ENCODE peak calls at places on chromosomes 5 and 9, in ten cellular contexts. U is BE2C, J is GM20000, G is brain microvascular endothelial cell, K is progenitor cell of endocrine pancreas, T is GM23338, W is B cell, N is ovary, A is MCF 10A, H is BJ. Z is an unnamed sample.

GRCh38 chr9:93911871-93912554 is 43.1 kb downstream of the BARX1 start:
- DNase-seq in U (no peak), J (no peak), G (no peak), K (no peak), T (peak), W (no peak), N (no peak), A (no peak), H (no peak), Z (no peak)

GRCh38 chr5:88251048-88251711 is 17.5 kb downstream of the TMEM161B start:
- DNase-seq in U (no peak), J (no peak), G (peak), K (no peak), T (no peak), W (no peak), N (no peak), A (no peak), H (no peak), Z (no peak)

GRCh38 chr5:103428411-103428871 is 134.1 kb downstream of the NUDT12 start:
- DNase-seq in U (peak), J (no peak), G (peak), K (no peak), T (no peak), W (no peak), N (no peak), A (peak), H (peak), Z (no peak)

GRCh38 chr9:89225587-89225986 is 47.0 kb upstream of the SHC3 start:
- DNase-seq in U (no peak), J (no peak), G (no peak), K (no peak), T (no peak), W (no peak), N (no peak), A (no peak), H (no peak), Z (no peak)

GRCh38 chr5:132883261-132883834 is 9.9 kb downstream of the LEAP2 start:
- DNase-seq in U (peak), J (peak), G (peak), K (no peak), T (peak), W (peak), N (no peak), A (peak), H (no peak), Z (peak)

GRCh38 chr5:127762412-127762811 is 59.2 kb downstream of the CCDC192 start:
- DNase-seq in U (no peak), J (no peak), G (no peak), K (no peak), T (no peak), W (no peak), N (no peak), A (no peak), H (no peak), Z (no peak)

GRCh38 chr5:44770936-44771717 is 37.6 kb upstream of the MRPS30 start:
- DNase-seq in U (no peak), J (no peak), G (no peak), K (no peak), T (no peak), W (no peak), N (no peak), A (no peak), H (no peak), Z (no peak)

GRCh38 chr5:59588922-59589321 is 304.6 kb downstream of the PDE4D start:
- DNase-seq in U (no peak), J (no peak), G (peak), K (no peak), T (no peak), W (no peak), N (no peak), A (peak), H (no peak), Z (no peak)

GRCh38 chr9:81549500-81550206 is 139.7 kb downstream of the TLE1 start:
- DNase-seq in U (no peak), J (no peak), G (no peak), K (no peak), T (peak), W (no peak), N (no peak), A (peak), H (no peak), Z (no peak)

GRCh38 chr5:136016945-136017530 is 11.8 kb upstream of the TGFBI start:
- DNase-seq in U (peak), J (no peak), G (peak), K (no peak), T (no peak), W (no peak), N (no peak), A (peak), H (no peak), Z (no peak)

GRCh38 chr5:6162175-6162574 is 216.2 kb downstream of the MED10 start:
- DNase-seq in U (no peak), J (no peak), G (no peak), K (no peak), T (no peak), W (no peak), N (no peak), A (no peak), H (no peak), Z (no peak)

GRCh38 chr5:138336952-138337684 is 948 bp upstream of the FAM53C start:
- DNase-seq in U (no peak), J (peak), G (peak), K (peak), T (peak), W (peak), N (peak), A (peak), H (no peak), Z (no peak)

GRCh38 chr9:5835808-5836207 is 2.9 kb upstream of the ERMP1 start:
- DNase-seq in U (no peak), J (no peak), G (no peak), K (no peak), T (no peak), W (no peak), N (no peak), A (no peak), H (no peak), Z (no peak)

GRCh38 chr5:32326216-32326772 is 13.6 kb upstream of the MTMR12 start:
- DNase-seq in U (no peak), J (no peak), G (peak), K (no peak), T (no peak), W (no peak), N (no peak), A (no peak), H (no peak), Z (no peak)

GRCh38 chr9:129910628-129911567 is 75.6 kb downstream of the USP20 start:
- DNase-seq in U (no peak), J (no peak), G (peak), K (no peak), T (no peak), W (no peak), N (no peak), A (peak), H (peak), Z (no peak)

GRCh38 chr5:167352801-167353200 is 938.6 kb upstream of the WWC1 start:
- DNase-seq in U (peak), J (no peak), G (no peak), K (no peak), T (no peak), W (no peak), N (no peak), A (no peak), H (no peak), Z (no peak)

GRCh38 chr5:72065751-72066255 is 41.5 kb upstream of the MAP1B start:
- DNase-seq in U (peak), J (no peak), G (peak), K (peak), T (peak), W (no peak), N (no peak), A (no peak), H (no peak), Z (no peak)

GRCh38 chr9:109453210-109453842 is 44.8 kb downstream of the PTPN3 start:
- DNase-seq in U (no peak), J (no peak), G (peak), K (no peak), T (no peak), W (no peak), N (no peak), A (peak), H (peak), Z (no peak)

GRCh38 chr9:137674307-137675305 is 55.8 kb downstream of the EHMT1 start:
- DNase-seq in U (no peak), J (no peak), G (no peak), K (no peak), T (peak), W (no peak), N (no peak), A (no peak), H (no peak), Z (no peak)

GRCh38 chr5:39459091-39459490 is 34.3 kb upstream of the DAB2 start:
- DNase-seq in U (no peak), J (no peak), G (no peak), K (no peak), T (no peak), W (no peak), N (no peak), A (peak), H (peak), Z (no peak)

GRCh38 chr9:90556897-90557296 is 85.7 kb downstream of the DIRAS2 start:
- DNase-seq in U (no peak), J (no peak), G (no peak), K (no peak), T (no peak), W (no peak), N (no peak), A (no peak), H (no peak), Z (no peak)

GRCh38 chr9:12988259-12988658 is 213.4 kb downstream of the LURAP1L start:
- DNase-seq in U (no peak), J (no peak), G (no peak), K (no peak), T (no peak), W (no peak), N (no peak), A (no peak), H (no peak), Z (no peak)
- TF ChIP-seq CTCF in U (no peak), J (no peak), G (no peak), K (no peak), T (no peak), W (no peak), N (no peak), A (peak), H (no peak), Z (no peak)

DNA sequence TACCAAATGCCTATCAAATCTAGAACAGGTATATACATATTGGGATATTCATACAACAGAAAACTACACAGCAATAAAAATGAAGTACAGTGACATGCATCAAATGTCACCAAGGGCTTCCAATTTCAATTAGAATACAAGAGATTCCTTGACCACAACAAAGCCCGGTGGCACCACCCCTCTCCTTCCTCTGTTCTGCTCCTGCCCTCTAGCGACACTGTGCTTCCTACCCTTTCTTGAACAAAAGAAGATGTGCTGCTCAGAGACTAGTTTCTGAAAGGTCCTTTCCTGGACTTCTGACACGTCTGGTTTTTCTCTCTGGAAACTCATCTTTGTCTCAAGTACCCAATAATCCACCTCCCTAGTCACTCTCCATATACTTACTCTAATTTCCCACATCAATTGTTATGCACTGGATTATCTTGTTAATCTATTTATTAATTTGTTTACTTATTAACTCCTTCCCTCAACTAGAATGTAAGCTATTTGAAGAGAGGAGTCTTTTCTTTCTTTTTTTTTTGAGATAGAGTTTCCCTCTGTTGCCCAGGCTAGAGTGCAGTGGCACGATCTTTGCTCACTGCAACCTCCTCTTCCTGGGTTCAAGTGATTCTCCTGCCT is 70.4 kb upstream of the CTSV start:
- DNase-seq in U (peak), J (peak), G (peak), K (no peak), T (peak), W (no peak), N (no peak), A (peak), H (no peak), Z (peak)
- TF ChIP-seq CTCF in U (peak), J (peak), G (peak), K (peak), T (peak), W (no peak), N (no peak), A (peak), H (peak), Z (peak)

DNA sequence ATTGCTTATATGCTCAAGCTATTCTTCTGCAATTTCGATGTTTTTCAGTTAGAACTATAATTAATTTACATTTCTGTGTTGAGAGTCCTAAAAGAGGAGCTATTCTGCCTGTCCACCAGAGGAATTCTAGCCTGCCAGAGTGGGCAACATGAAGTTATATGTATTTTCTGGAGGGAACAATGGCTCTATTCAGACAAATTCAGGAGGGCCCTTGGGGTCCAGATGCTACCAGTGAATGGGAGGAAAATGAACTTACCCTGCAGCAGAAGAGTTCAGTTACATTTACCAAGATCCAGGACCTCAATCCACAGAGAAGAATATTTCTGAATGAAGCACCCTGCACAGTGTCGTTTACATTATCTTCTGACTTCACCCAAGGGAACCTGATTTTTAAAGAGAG is 80.7 kb downstream of the ITGA1 start:
- DNase-seq in U (no peak), J (no peak), G (no peak), K (no peak), T (no peak), W (no peak), N (no peak), A (no peak), H (no peak), Z (no peak)
- TF ChIP-seq CTCF in U (no peak), J (no peak), G (no peak), K (no peak), T (no peak), W (no peak), N (no peak), A (no peak), H (no peak), Z (no peak)

GRCh38 chr5:175534070-175534932 is 55.9 kb downstream of the SFXN1 start:
- DNase-seq in U (peak), J (peak), G (peak), K (peak), T (peak), W (peak), N (peak), A (peak), H (peak), Z (peak)
- TF ChIP-seq CTCF in U (peak), J (peak), G (peak), K (peak), T (peak), W (peak), N (peak), A (peak), H (peak), Z (peak)

DNA sequence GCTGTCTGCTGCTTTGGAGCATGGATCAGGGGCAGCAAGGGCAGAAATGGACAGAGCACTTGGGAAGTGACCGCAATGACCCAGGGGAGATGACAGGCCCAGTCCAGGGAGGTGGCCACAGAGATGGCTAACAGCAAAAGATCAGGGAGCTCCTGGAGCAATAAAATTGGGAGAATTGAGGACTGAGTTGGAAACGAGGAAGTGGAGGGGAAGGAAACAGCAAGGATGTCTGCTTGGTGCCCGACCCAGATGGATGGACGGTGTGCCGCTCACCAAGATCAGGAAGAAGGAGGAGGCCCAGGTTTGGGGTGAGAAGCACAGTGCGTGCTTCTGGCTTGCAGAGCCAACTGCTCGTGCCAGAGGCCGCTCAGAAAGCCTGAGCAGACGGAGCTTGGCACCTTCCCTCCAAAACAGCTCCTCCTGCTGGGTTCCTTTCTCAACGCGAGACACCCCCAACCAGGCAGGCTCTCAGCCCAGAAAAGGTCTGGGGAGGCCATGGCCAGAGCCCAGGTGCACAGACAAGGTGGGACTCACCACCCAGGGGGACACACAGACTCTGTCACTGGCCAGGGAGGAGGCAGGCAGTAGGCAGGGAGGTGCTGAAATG is 1.7 kb upstream of the SLC34A1 start:
- DNase-seq in U (peak), J (no peak), G (no peak), K (no peak), T (peak), W (no peak), N (no peak), A (peak), H (no peak), Z (no peak)
- TF ChIP-seq CTCF in U (peak), J (peak), G (peak), K (peak), T (peak), W (no peak), N (no peak), A (no peak), H (peak), Z (peak)

DNA sequence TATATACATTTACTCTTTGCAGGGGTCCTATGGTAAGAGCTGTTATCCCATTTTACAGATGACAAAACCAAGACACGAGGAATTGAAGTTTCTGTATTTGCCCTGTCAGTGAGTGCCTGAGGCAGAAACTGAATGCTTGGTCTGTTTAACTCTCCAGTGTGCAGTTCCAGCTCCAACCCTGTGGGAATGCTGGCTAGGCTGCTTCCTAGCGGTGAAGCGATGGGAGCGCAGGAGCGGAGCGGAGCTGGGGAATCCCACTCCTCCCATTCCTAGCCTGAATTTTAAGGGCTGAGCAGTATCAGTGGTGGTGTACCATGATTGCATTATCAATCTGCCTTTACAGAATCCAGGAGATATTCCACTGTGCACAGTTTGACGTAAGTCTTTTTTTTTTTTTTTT is 202.3 kb downstream of the LRRC70 start:
- DNase-seq in U (no peak), J (no peak), G (no peak), K (no peak), T (peak), W (no peak), N (no peak), A (no peak), H (no peak), Z (no peak)
- TF ChIP-seq CTCF in U (no peak), J (no peak), G (no peak), K (no peak), T (peak), W (no peak), N (no peak), A (no peak), H (no peak), Z (no peak)

DNA sequence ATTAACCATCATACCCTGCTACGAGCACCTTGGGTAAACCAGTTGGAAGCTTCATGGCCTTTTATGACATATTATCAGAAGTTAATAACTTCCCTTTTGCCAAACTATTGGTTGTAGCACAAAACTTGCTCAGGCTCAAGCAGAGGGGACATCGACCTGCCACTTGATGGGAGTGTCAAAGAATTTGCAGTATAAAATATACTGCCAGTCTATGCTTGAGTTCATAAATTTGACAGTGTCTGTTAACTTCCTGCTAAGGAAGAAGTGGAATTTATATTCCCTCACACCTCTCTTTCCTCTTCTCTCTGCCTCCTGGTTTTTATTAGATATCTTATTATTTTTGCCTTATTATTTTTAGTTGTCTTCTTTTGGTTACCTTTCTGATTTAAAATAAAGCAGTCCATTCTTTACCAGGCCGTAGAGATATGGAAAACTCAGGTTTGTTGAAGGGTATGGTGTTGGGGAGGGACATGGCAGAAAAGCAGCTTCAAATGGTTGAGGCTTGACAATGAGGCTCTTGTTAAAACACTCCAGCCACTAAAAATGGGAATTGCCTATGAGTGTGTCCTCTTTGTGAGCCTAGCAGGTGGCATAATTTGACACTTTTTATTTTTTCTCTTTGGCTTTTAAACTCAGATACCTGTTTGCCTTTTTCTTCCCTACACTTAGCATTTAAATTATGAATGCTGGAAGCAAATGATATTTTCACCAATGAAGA is 298.0 kb downstream of the DOCK8 start:
- DNase-seq in U (no peak), J (no peak), G (no peak), K (no peak), T (no peak), W (no peak), N (no peak), A (no peak), H (no peak), Z (no peak)
- TF ChIP-seq CTCF in U (no peak), J (no peak), G (no peak), K (no peak), T (no peak), W (no peak), N (no peak), A (no peak), H (no peak), Z (no peak)